ENCODE peak calls at places on chromosome 20, in eight cellular contexts. A is dorsolateral prefrontal cortex, N is ovary, D is RWPE1, H is AG10803, M is left lung, W is GM23338, L is fibroblast of lung. T is an unnamed sample.

GRCh38 chr20:35329435-35330139 is 37.4 kb upstream of the FAM83C start:
- DNase-seq in N (no peak), M (no peak), W (peak), D (peak), A (no peak), H (peak), L (no peak), T (no peak)

GRCh38 chr20:19077370-19078220 is 134.8 kb upstream of the SLC24A3 start:
- DNase-seq in W (no peak), D (no peak), L (no peak), N (no peak), H (no peak), A (no peak), M (no peak), T (no peak)

GRCh38 chr20:2955257-2955950 is 82.1 kb downstream of the PTPRA start:
- DNase-seq in H (peak), A (peak), D (no peak), W (no peak), L (no peak), N (no peak), M (no peak), T (no peak)

GRCh38 chr20:6081236-6081635 is 27.4 kb upstream of the LRRN4 start:
- DNase-seq in W (no peak), M (no peak), L (peak), N (no peak), D (no peak), A (no peak), H (peak), T (no peak)

GRCh38 chr20:43767686-43768474 is 41.1 kb upstream of the GTSF1L start:
- DNase-seq in D (peak), H (peak), W (no peak), M (no peak), A (peak), L (peak), N (no peak), T (no peak)

GRCh38 chr20:4666001-4666470 is 55.7 kb upstream of the PRND start:
- DNase-seq in N (no peak), W (no peak), M (no peak), H (peak), L (peak), A (no peak), D (peak), T (no peak)

GRCh38 chr20:44979090-44979621 is 12.8 kb downstream of the STK4 start:
- DNase-seq in D (no peak), M (no peak), W (no peak), L (peak), N (no peak), H (peak), A (no peak), T (no peak)

GRCh38 chr20:46176744-46177378 is 58.7 kb downstream of the CD40 start:
- DNase-seq in M (no peak), D (no peak), N (no peak), A (no peak), W (no peak), H (no peak), L (no peak), T (no peak)

GRCh38 chr20:24768226-24768625 is 180.8 kb upstream of the CST7 start:
- DNase-seq in L (peak), M (peak), A (peak), H (no peak), N (no peak), D (no peak), W (no peak), T (no peak)

GRCh38 chr20:22684763-22685443 is 100.5 kb upstream of the FOXA2 start:
- DNase-seq in A (no peak), D (peak), H (no peak), L (no peak), M (no peak), N (no peak), W (peak), T (no peak)

GRCh38 chr20:47173596-47174216 is 182.8 kb downstream of the ZMYND8 start:
- DNase-seq in W (peak), H (no peak), D (no peak), L (no peak), A (no peak), M (no peak), N (no peak), T (no peak)

GRCh38 chr20:9514461-9515210 is at the start of gene LAMP5:
- DNase-seq in W (peak), N (no peak), A (peak), H (peak), D (no peak), L (peak), M (no peak), T (no peak)

DNA sequence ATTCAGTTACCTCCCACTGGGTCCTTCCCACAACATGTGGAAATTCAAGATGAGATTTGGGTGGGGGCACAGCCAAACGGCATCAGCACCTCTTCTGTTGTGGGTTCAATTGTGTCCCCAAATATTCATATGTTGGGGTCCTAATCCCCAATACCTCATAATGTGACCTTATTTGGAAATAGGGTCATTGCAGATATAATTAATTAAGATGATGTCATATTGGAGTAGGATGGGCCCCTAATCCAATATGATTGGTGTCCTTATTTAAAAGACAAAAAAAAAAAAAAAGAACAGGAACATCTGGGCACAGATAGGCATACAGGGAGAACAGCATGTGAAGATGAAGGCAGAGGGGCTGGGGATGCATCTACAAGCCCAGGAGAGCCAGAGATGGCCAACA is 89.4 kb downstream of the BFSP1 start:
- DNase-seq in W (no peak), D (no peak), H (no peak), M (no peak), L (no peak), A (no peak), N (no peak), T (no peak)
- TF ChIP-seq CTCF in W (no peak), D (no peak), H (no peak), M (no peak), L (no peak), A (no peak), N (no peak), T (no peak)

GRCh38 chr20:62516345-62516744 is 40.5 kb upstream of the GATA5 start:
- DNase-seq in N (no peak), A (no peak), W (peak), M (no peak), L (no peak), D (peak), H (no peak), T (no peak)
- TF ChIP-seq CTCF in N (no peak), A (no peak), W (no peak), M (no peak), L (no peak), D (no peak), H (no peak), T (no peak)

DNA sequence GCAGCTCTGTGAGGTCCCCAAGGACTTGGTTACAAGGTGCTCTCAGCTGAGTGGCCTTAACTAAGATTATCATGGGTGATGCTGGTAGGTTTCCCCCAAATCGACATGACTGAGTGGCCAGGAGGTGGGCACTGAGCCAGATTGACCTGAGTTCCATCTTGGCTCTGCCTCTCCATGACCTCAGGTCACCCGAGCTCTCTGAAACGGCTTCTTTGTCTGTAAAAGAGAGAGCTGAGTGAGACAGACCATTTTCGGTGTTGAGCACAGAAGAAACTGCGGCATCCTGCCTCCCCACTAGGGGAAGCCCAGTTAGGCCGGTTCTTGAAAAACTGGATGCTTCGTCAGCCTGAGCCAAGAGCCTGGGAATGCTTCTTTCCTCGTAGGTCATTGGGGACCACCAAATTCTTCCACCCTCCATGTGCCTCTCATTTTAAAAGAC is 14.1 kb upstream of the STX16 start:
- DNase-seq in L (no peak), H (no peak), D (no peak), W (peak), M (peak), A (no peak), N (no peak), T (no peak)
- TF ChIP-seq CTCF in L (peak), H (no peak), D (no peak), W (peak), M (no peak), A (no peak), N (no peak), T (no peak)

GRCh38 chr20:62724692-62725595 is 16.3 kb downstream of the NTSR1 start:
- DNase-seq in A (no peak), D (no peak), L (no peak), M (no peak), W (no peak), H (no peak), N (no peak), T (no peak)

GRCh38 chr20:62721511-62722197 is 13.0 kb downstream of the NTSR1 start:
- DNase-seq in L (no peak), M (no peak), D (no peak), H (no peak), A (no peak), N (no peak), W (no peak), T (no peak)

GRCh38 chr20:62722627-62723026 is 14.0 kb downstream of the NTSR1 start:
- DNase-seq in M (no peak), W (no peak), N (no peak), D (no peak), L (no peak), H (no peak), A (no peak), T (no peak)

GRCh38 chr20:62723768-62724420 is 15.3 kb downstream of the NTSR1 start:
- DNase-seq in M (no peak), D (no peak), A (no peak), L (no peak), W (no peak), N (no peak), H (no peak), T (no peak)

DNA sequence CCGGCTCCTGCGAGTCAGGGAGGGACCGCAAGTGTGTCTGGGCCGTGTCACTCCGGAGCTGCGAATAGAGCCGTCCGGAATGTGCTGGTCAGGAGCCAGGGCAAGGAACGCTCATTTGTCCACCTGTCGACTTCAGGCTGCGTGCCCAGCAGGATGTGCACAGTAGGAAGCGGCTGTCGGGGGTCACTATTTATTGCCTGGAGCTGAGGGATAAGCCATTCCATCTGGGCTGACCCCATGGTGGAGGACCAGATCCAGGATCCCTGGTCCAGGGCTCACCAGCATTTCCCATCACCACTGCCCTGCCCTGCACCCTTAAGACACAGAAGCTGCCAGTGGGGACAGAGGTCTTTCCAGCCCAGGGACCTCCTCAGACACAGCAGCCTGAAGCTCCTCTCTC is 14.7 kb downstream of the NTSR1 start:
- DNase-seq in W (no peak), H (no peak), D (no peak), M (no peak), N (no peak), A (no peak), L (peak), T (no peak)
- TF ChIP-seq CTCF in W (no peak), H (no peak), D (no peak), M (no peak), N (no peak), A (no peak), L (no peak), T (no peak)

GRCh38 chr20:63858393-63859165 is 2.7 kb upstream of the ABHD16B start:
- DNase-seq in A (no peak), W (peak), D (no peak), L (peak), H (no peak), M (no peak), N (peak), T (no peak)
- TF ChIP-seq CTCF in A (no peak), W (peak), D (no peak), L (peak), H (peak), M (no peak), N (peak), T (peak)

T was measured in D721Med.